ENCODE peak calls at places on chromosomes 3 and 15, in five cellular contexts. X is trophoblast cell, F is neuronal stem cell, U is mesenchymal stem cell, E is H1. I is an unnamed sample.

GRCh38 chr15:62110000-62110851 is 43.4 kb downstream of the C2CD4A start:
- DNase-seq in X (no peak), F (no peak), U (peak), E (no peak), I (no peak)

GRCh38 chr3:107999215-107999775 is 91.5 kb downstream of the CD47 start:
- DNase-seq in X (no peak), F (no peak), U (no peak), E (peak), I (no peak)

GRCh38 chr15:90234519-90234988 is 545 bp downstream of the GDPGP1 start:
- DNase-seq in X (no peak), F (no peak), U (no peak), E (no peak), I (no peak)

GRCh38 chr3:99504258-99504657 is 134.1 kb upstream of the COL8A1 start:
- DNase-seq in X (peak), F (no peak), U (peak), E (no peak), I (no peak)

GRCh38 chr15:74784426-74784825 is 2.5 kb downstream of the CSK start:
- DNase-seq in X (no peak), F (no peak), U (no peak), E (no peak), I (no peak)

GRCh38 chr3:16866447-16867025 is 18.2 kb upstream of the PLCL2 start:
- DNase-seq in X (no peak), F (no peak), U (peak), E (no peak), I (no peak)

GRCh38 chr3:74614133-74614967 is at the start of gene CNTN3:
- DNase-seq in X (no peak), F (peak), U (no peak), E (no peak), I (peak)

GRCh38 chr15:19956124-19956796 is 585.3 kb downstream of the GOLGA6L6 start:
- DNase-seq in X (no peak), F (no peak), U (no peak), E (no peak), I (no peak)

GRCh38 chr3:159881828-159882309 is 106.8 kb upstream of the IL12A start:
- DNase-seq in X (peak), F (no peak), U (no peak), E (no peak), I (peak)

GRCh38 chr3:82509951-82510603 is 748.6 kb upstream of the GBE1 start:
- DNase-seq in X (no peak), F (no peak), U (no peak), E (no peak), I (peak)

GRCh38 chr15:44584162-44584749 is 47.3 kb downstream of the EIF3J start:
- DNase-seq in X (no peak), F (no peak), U (peak), E (peak), I (peak)

GRCh38 chr15:66923438-66923881 is 141.9 kb upstream of the SMAD3 start:
- DNase-seq in X (peak), F (peak), U (no peak), E (no peak), I (peak)

GRCh38 chr15:63587527-63587926 is 9.7 kb upstream of the FBXL22 start:
- DNase-seq in X (no peak), F (no peak), U (peak), E (no peak), I (no peak)

GRCh38 chr3:152196782-152197181 is 71.9 kb upstream of the MBNL1 start:
- DNase-seq in X (no peak), F (no peak), U (no peak), E (no peak), I (no peak)

GRCh38 chr3:151058742-151059141 is 26.7 kb upstream of the MED12L start:
- DNase-seq in X (peak), F (no peak), U (no peak), E (no peak), I (no peak)

GRCh38 chr3:190862209-190863118 is at the start of gene GMNC:
- DNase-seq in X (peak), F (peak), U (peak), E (no peak), I (peak)

GRCh38 chr15:68057758-68058157 is 3.6 kb downstream of the PIAS1 start:
- DNase-seq in X (no peak), F (no peak), U (no peak), E (no peak), I (no peak)

GRCh38 chr3:149512073-149512782 is 37.7 kb downstream of the TM4SF4 start:
- DNase-seq in X (peak), F (peak), U (peak), E (no peak), I (peak)

GRCh38 chr3:7687428-7688147 is 814.0 kb upstream of the LMCD1 start:
- DNase-seq in X (no peak), F (no peak), U (no peak), E (no peak), I (no peak)

GRCh38 chr15:59237854-59238252 is 31.2 kb downstream of the LDHAL6B start:
- DNase-seq in X (peak), F (no peak), U (peak), E (no peak), I (no peak)

GRCh38 chr3:111812680-111813079 is 46.4 kb upstream of the PHLDB2 start:
- DNase-seq in X (no peak), F (no peak), U (no peak), E (no peak), I (no peak)

GRCh38 chr3:95939235-95939824 is 875.1 kb upstream of the EPHA6 start:
- DNase-seq in X (no peak), F (no peak), U (peak), E (no peak), I (no peak)

GRCh38 chr3:157794771-157795170 is 291.6 kb upstream of the VEPH1 start:
- DNase-seq in X (no peak), F (no peak), U (peak), E (no peak), I (no peak)

GRCh38 chr3:177131927-177132636 is 65.2 kb downstream of the TBL1XR1 start:
- DNase-seq in X (no peak), F (no peak), U (no peak), E (no peak), I (no peak)

GRCh38 chr15:62779041-62779810 is 263.3 kb upstream of the TPM1 start:
- DNase-seq in X (peak), F (no peak), U (peak), E (no peak), I (no peak)

GRCh38 chr3:105349988-105350387 is 16.7 kb upstream of the ALCAM start:
- DNase-seq in X (no peak), F (no peak), U (no peak), E (no peak), I (no peak)

GRCh38 chr15:75725719-75726607 is 13.3 kb upstream of the CSPG4 start:
- DNase-seq in X (peak), F (no peak), U (peak), E (no peak), I (no peak)

GRCh38 chr15:91917991-91918390 is 64.5 kb downstream of the SLCO3A1 start:
- DNase-seq in X (no peak), F (no peak), U (no peak), E (no peak), I (no peak)

GRCh38 chr3:50210510-50211367 is 5.7 kb downstream of the SLC38A3 start:
- DNase-seq in X (no peak), F (no peak), U (no peak), E (no peak), I (peak)

GRCh38 chr3:37139567-37140052 is 34.8 kb downstream of the LRRFIP2 start:
- DNase-seq in X (no peak), F (no peak), U (no peak), E (no peak), I (no peak)

GRCh38 chr3:164375995-164376394 is 702.3 kb downstream of the SI start:
- DNase-seq in X (no peak), F (no peak), U (no peak), E (no peak), I (no peak)

DNA sequence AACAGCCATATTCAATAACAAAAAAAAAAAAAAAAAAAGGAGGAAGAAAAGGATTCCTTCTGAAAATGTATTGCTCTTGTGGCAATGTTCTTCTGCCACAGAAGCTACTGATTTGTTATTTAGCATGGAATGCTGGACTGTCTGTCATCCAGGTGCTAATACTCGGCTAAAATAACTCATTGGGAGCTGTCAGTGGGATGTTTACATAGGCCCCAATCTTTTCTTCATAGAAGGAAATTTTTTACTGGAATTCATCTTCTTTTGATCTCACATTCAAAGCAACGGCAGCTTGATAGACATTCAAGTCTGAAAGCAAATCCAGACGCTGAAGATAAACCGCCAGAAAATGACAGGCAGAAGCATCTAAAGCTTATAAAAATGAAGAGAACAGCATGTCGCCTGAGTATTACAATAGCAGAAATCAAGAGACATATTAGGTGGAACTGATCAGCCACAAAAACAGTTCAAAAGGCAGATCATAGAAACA is 452.1 kb downstream of the FOXP1 start:
- DNase-seq in X (no peak), F (no peak), U (no peak), E (no peak), I (no peak)
- H4K91ac ChIP-seq in X (no peak), F (no peak), U (no peak), E (no peak), I (no peak)

DNA sequence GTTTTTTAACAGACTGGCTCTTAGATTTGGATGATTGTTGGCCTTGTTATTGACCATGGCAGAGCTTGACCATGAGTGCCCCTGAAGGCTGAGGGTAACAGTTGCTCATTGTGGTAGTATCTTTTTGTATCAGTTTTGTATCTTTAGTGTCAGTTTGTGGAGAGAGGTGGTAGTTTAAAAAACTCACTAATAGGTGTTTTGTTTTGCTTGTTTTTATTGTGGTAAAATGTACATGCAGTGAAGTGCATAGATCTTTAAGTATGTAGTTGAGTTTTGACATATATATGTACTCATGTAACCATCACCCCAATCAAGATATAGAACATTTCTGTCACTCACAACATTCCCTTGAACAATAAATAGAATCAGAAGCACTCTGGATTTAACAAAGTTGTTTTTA is 9.8 kb downstream of the GMPS start:
- DNase-seq in X (no peak), F (no peak), U (no peak), E (no peak), I (no peak)
- H2BK12ac ChIP-seq in X (no peak), F (no peak), U (no peak), E (no peak), I (no peak)

GRCh38 chr3:118554148-118554819 is 480.4 kb downstream of the IGSF11 start:
- DNase-seq in X (no peak), F (no peak), U (no peak), E (no peak), I (no peak)

GRCh38 chr3:118557513-118557912 is 477.1 kb downstream of the IGSF11 start:
- DNase-seq in X (no peak), F (no peak), U (no peak), E (no peak), I (no peak)

GRCh38 chr3:118559286-118559685 is 475.4 kb downstream of the IGSF11 start:
- DNase-seq in X (no peak), F (no peak), U (no peak), E (no peak), I (no peak)

GRCh38 chr3:118556983-118557382 is 477.7 kb downstream of the IGSF11 start:
- DNase-seq in X (no peak), F (no peak), U (no peak), E (no peak), I (no peak)
- H4K91ac ChIP-seq in X (no peak), F (no peak), U (no peak), E (no peak), I (no peak)

DNA sequence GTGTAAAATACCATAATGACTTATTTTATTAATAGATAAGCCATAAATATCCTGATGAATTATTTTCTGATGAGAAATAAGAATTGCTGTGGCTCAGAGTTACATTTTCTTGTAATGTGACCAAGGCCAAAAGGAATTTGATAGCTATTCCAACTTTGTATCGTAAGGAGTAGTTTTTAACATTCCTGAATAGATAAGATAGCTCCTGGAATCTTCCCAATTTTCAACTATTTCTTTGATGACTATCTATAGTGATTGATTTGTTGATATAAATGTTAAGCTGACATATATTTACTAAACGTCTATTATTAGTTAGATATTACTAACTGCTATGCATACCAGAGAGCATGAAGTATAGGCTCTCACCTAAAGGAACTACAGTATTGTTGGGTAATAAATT is 49.1 kb upstream of the SATB1 start:
- DNase-seq in X (peak), F (no peak), U (no peak), E (no peak), I (no peak)
- H2BK12ac ChIP-seq in X (no peak), F (no peak), U (no peak), E (no peak), I (no peak)

GRCh38 chr3:52237659-52238172 is 1.2 kb downstream of the TWF2 start:
- DNase-seq in X (peak), F (no peak), U (peak), E (no peak), I (peak)

GRCh38 chr3:52238193-52238760 is 681 bp downstream of the TWF2 start:
- DNase-seq in X (no peak), F (no peak), U (peak), E (no peak), I (no peak)

GRCh38 chr3:52234516-52235447 is 4.2 kb downstream of the TWF2 start:
- DNase-seq in X (no peak), F (no peak), U (no peak), E (no peak), I (peak)

GRCh38 chr3:52237006-52237658 is 1.8 kb downstream of the TWF2 start:
- DNase-seq in X (no peak), F (no peak), U (no peak), E (no peak), I (no peak)

DNA sequence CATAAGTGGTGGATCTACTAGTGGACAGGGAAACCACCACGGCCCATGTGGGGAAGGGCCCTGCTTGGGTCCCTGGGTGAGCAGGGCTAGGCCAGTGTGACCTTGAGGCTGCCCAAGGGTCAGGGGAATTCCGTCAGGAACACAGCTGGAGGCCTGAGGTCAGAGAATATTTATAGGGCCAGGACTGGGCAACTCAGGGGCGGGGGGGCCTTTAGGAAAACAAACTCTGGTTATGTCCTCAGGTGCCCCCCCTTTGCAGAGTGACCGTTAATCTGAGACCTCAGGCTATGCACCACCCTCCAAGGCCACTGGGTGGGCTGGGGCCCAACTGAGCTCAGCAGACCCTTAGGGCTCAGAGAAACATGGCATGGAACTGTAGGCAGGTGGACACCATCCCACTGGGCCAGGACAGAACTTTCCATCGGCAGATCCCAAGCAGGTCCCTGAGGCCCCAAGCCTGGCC is 2.5 kb downstream of the TWF2 start:
- DNase-seq in X (no peak), F (no peak), U (no peak), E (no peak), I (peak)
- H4K91ac ChIP-seq in X (no peak), F (no peak), U (peak), E (no peak), I (no peak)

GRCh38 chr3:143479727-143480126 is 360.2 kb downstream of the CHST2 start:
- DNase-seq in X (no peak), F (no peak), U (no peak), E (no peak), I (no peak)
- H2BK12ac ChIP-seq in X (no peak), F (no peak), U (no peak), E (no peak), I (no peak)

GRCh38 chr3:127688416-127689265 is 15.9 kb downstream of the ABTB1 start:
- DNase-seq in X (no peak), F (no peak), U (peak), E (no peak), I (peak)

GRCh38 chr3:127689266-127689860 is 16.6 kb downstream of the ABTB1 start:
- DNase-seq in X (no peak), F (no peak), U (no peak), E (no peak), I (no peak)

GRCh38 chr3:127691494-127691893 is 18.7 kb downstream of the ABTB1 start:
- DNase-seq in X (no peak), F (no peak), U (no peak), E (no peak), I (no peak)

GRCh38 chr3:127690823-127691452 is 18.2 kb downstream of the ABTB1 start:
- DNase-seq in X (peak), F (no peak), U (peak), E (no peak), I (peak)

GRCh38 chr3:127690106-127690505 is 17.4 kb downstream of the ABTB1 start:
- DNase-seq in X (peak), F (no peak), U (peak), E (no peak), I (no peak)
- H4K91ac ChIP-seq in X (peak), F (peak), U (peak), E (no peak), I (no peak)

GRCh38 chr3:127768346-127769008 is 53.8 kb downstream of the MGLL start:
- DNase-seq in X (peak), F (no peak), U (peak), E (no peak), I (no peak)
- H2BK12ac ChIP-seq in X (no peak), F (no peak), U (no peak), E (no peak), I (no peak)

I was measured in H9.